ENCODE peak calls at places on chromosomes 3 and 15, in ten cellular contexts. One of them, this sample, is unnamed.

GRCh38 chr15:66076591-66077319 is 176.8 kb downstream of the MEGF11 start:
- DNase-seq in left lung: no peak
- DNase-seq in activated B cell treated with CpG ODN at 0.5 μM for 24 hours: no peak
- DNase-seq in AG04449: no peak
- DNase-seq in B cell: no peak
- DNase-seq in Calu3: no peak
- DNase-seq in foreskin fibroblast: no peak
- DNase-seq in progenitor cell of endocrine pancreas: no peak
- DNase-seq in CD8-positive, alpha-beta T cell: no peak
- DNase-seq in thoracic aorta: no peak
- DNase-seq in this sample: no peak

GRCh38 chr3:38579551-38580449 is 69.7 kb downstream of the SCN5A start:
- DNase-seq in left lung: peak; percentile 43
- DNase-seq in activated B cell treated with CpG ODN at 0.5 μM for 24 hours: peak; percentile 6
- DNase-seq in AG04449: no peak
- DNase-seq in B cell: peak; percentile 5
- DNase-seq in Calu3: no peak
- DNase-seq in foreskin fibroblast: peak; percentile 14
- DNase-seq in progenitor cell of endocrine pancreas: peak; percentile 3
- DNase-seq in CD8-positive, alpha-beta T cell: peak; percentile 32
- DNase-seq in thoracic aorta: no peak
- DNase-seq in this sample: no peak

GRCh38 chr3:132083583-132084372 is 49.0 kb upstream of the CPNE4 start:
- DNase-seq in left lung: no peak
- DNase-seq in activated B cell treated with CpG ODN at 0.5 μM for 24 hours: no peak
- DNase-seq in AG04449: no peak
- DNase-seq in B cell: no peak
- DNase-seq in Calu3: peak; percentile 54
- DNase-seq in foreskin fibroblast: peak; percentile 75
- DNase-seq in progenitor cell of endocrine pancreas: no peak
- DNase-seq in CD8-positive, alpha-beta T cell: no peak
- DNase-seq in thoracic aorta: no peak
- DNase-seq in this sample: no peak

GRCh38 chr15:57849332-57849731 is 142.8 kb downstream of the POLR2M start:
- DNase-seq in left lung: no peak
- DNase-seq in activated B cell treated with CpG ODN at 0.5 μM for 24 hours: no peak
- DNase-seq in AG04449: no peak
- DNase-seq in B cell: no peak
- DNase-seq in Calu3: no peak
- DNase-seq in foreskin fibroblast: no peak
- DNase-seq in progenitor cell of endocrine pancreas: no peak
- DNase-seq in CD8-positive, alpha-beta T cell: no peak
- DNase-seq in thoracic aorta: no peak
- DNase-seq in this sample: no peak

GRCh38 chr3:126515066-126515706 is 2.4 kb downstream of the UROC1 start:
- DNase-seq in left lung: peak; percentile 58
- DNase-seq in activated B cell treated with CpG ODN at 0.5 μM for 24 hours: no peak
- DNase-seq in AG04449: no peak
- DNase-seq in B cell: no peak
- DNase-seq in Calu3: no peak
- DNase-seq in foreskin fibroblast: no peak
- DNase-seq in progenitor cell of endocrine pancreas: no peak
- DNase-seq in CD8-positive, alpha-beta T cell: no peak
- DNase-seq in thoracic aorta: no peak
- DNase-seq in this sample: no peak

GRCh38 chr3:168581718-168582332 is 486.1 kb upstream of the GOLIM4 start:
- DNase-seq in left lung: no peak
- DNase-seq in activated B cell treated with CpG ODN at 0.5 μM for 24 hours: no peak
- DNase-seq in AG04449: no peak
- DNase-seq in B cell: no peak
- DNase-seq in Calu3: no peak
- DNase-seq in foreskin fibroblast: no peak
- DNase-seq in progenitor cell of endocrine pancreas: no peak
- DNase-seq in CD8-positive, alpha-beta T cell: no peak
- DNase-seq in thoracic aorta: no peak
- DNase-seq in this sample: no peak

GRCh38 chr15:37108725-37109124 is 8.4 kb upstream of the MEIS2 start:
- DNase-seq in left lung: no peak
- DNase-seq in activated B cell treated with CpG ODN at 0.5 μM for 24 hours: no peak
- DNase-seq in AG04449: no peak
- DNase-seq in B cell: no peak
- DNase-seq in Calu3: no peak
- DNase-seq in foreskin fibroblast: no peak
- DNase-seq in progenitor cell of endocrine pancreas: no peak
- DNase-seq in CD8-positive, alpha-beta T cell: no peak
- DNase-seq in thoracic aorta: no peak
- DNase-seq in this sample: no peak

GRCh38 chr3:160196511-160197104 is 28.6 kb upstream of the C3orf80 start:
- DNase-seq in left lung: no peak
- DNase-seq in activated B cell treated with CpG ODN at 0.5 μM for 24 hours: no peak
- DNase-seq in AG04449: no peak
- DNase-seq in B cell: no peak
- DNase-seq in Calu3: no peak
- DNase-seq in foreskin fibroblast: no peak
- DNase-seq in progenitor cell of endocrine pancreas: no peak
- DNase-seq in CD8-positive, alpha-beta T cell: no peak
- DNase-seq in thoracic aorta: no peak
- DNase-seq in this sample: no peak

GRCh38 chr3:120469440-120470415 is 18.9 kb upstream of the FSTL1 start:
- DNase-seq in left lung: no peak
- DNase-seq in activated B cell treated with CpG ODN at 0.5 μM for 24 hours: no peak
- DNase-seq in AG04449: no peak
- DNase-seq in B cell: no peak
- DNase-seq in Calu3: peak; percentile 70
- DNase-seq in foreskin fibroblast: peak; percentile 19
- DNase-seq in progenitor cell of endocrine pancreas: no peak
- DNase-seq in CD8-positive, alpha-beta T cell: no peak
- DNase-seq in thoracic aorta: no peak
- DNase-seq in this sample: no peak

GRCh38 chr15:65385868-65386253 is 8.1 kb upstream of the IGDCC3 start:
- DNase-seq in left lung: no peak
- DNase-seq in activated B cell treated with CpG ODN at 0.5 μM for 24 hours: no peak
- DNase-seq in AG04449: no peak
- DNase-seq in B cell: no peak
- DNase-seq in Calu3: no peak
- DNase-seq in foreskin fibroblast: no peak
- DNase-seq in progenitor cell of endocrine pancreas: no peak
- DNase-seq in CD8-positive, alpha-beta T cell: no peak
- DNase-seq in thoracic aorta: no peak
- DNase-seq in this sample: no peak

DNA sequence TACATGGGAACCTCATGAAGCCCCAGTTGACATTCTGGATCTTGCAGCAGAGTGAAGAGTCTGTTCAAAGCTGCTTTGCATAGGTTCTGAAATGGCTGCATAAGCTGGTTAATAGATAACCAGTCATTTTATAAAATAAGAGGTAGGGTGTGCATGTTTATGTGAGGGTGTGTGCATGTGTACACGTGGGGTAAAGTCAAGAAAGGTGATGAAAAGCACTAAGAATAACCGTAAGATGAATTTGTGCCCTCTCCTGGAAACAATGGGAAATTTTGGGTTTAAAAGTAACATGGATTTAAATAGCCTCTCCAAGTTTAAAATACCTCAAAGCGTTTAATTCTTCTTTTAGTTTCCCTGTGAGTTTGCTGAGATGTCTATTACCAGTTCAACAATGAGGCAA is 33.0 kb downstream of the PAQR9 start:
- DNase-seq in left lung: no peak
- DNase-seq in activated B cell treated with CpG ODN at 0.5 μM for 24 hours: no peak
- DNase-seq in AG04449: no peak
- DNase-seq in B cell: no peak
- DNase-seq in Calu3: no peak
- DNase-seq in foreskin fibroblast: no peak
- DNase-seq in progenitor cell of endocrine pancreas: no peak
- DNase-seq in CD8-positive, alpha-beta T cell: no peak
- DNase-seq in thoracic aorta: no peak
- DNase-seq in this sample: no peak
- TF ChIP-seq CTCF in left lung: no peak
- TF ChIP-seq CTCF in activated B cell treated with CpG ODN at 0.5 μM for 24 hours: no peak
- TF ChIP-seq CTCF in AG04449: no peak
- TF ChIP-seq CTCF in B cell: no peak
- TF ChIP-seq CTCF in Calu3: peak; percentile 10
- TF ChIP-seq CTCF in foreskin fibroblast: no peak
- TF ChIP-seq CTCF in progenitor cell of endocrine pancreas: no peak
- TF ChIP-seq CTCF in CD8-positive, alpha-beta T cell: no peak
- TF ChIP-seq CTCF in thoracic aorta: peak; percentile 27
- TF ChIP-seq CTCF in this sample: no peak

GRCh38 chr15:68315035-68315434 is 37.5 kb downstream of the FEM1B start:
- DNase-seq in left lung: no peak
- DNase-seq in activated B cell treated with CpG ODN at 0.5 μM for 24 hours: no peak
- DNase-seq in AG04449: no peak
- DNase-seq in B cell: no peak
- DNase-seq in Calu3: no peak
- DNase-seq in foreskin fibroblast: no peak
- DNase-seq in progenitor cell of endocrine pancreas: no peak
- DNase-seq in CD8-positive, alpha-beta T cell: peak; percentile 13
- DNase-seq in thoracic aorta: no peak
- DNase-seq in this sample: no peak

GRCh38 chr15:68315495-68316007 is 38.0 kb downstream of the FEM1B start:
- DNase-seq in left lung: peak; percentile 65
- DNase-seq in activated B cell treated with CpG ODN at 0.5 μM for 24 hours: peak; percentile 8
- DNase-seq in AG04449: no peak
- DNase-seq in B cell: no peak
- DNase-seq in Calu3: no peak
- DNase-seq in foreskin fibroblast: no peak
- DNase-seq in progenitor cell of endocrine pancreas: peak; percentile 4
- DNase-seq in CD8-positive, alpha-beta T cell: peak; percentile 46
- DNase-seq in thoracic aorta: no peak
- DNase-seq in this sample: peak; percentile 46

GRCh38 chr15:68317281-68318007 is 39.9 kb downstream of the FEM1B start:
- DNase-seq in left lung: peak; percentile 42
- DNase-seq in activated B cell treated with CpG ODN at 0.5 μM for 24 hours: no peak
- DNase-seq in AG04449: no peak
- DNase-seq in B cell: no peak
- DNase-seq in Calu3: no peak
- DNase-seq in foreskin fibroblast: no peak
- DNase-seq in progenitor cell of endocrine pancreas: no peak
- DNase-seq in CD8-positive, alpha-beta T cell: no peak
- DNase-seq in thoracic aorta: no peak
- DNase-seq in this sample: no peak

GRCh38 chr15:68314563-68314962 is 37.0 kb downstream of the FEM1B start:
- DNase-seq in left lung: peak; percentile 17
- DNase-seq in activated B cell treated with CpG ODN at 0.5 μM for 24 hours: peak; percentile 3
- DNase-seq in AG04449: no peak
- DNase-seq in B cell: no peak
- DNase-seq in Calu3: no peak
- DNase-seq in foreskin fibroblast: no peak
- DNase-seq in progenitor cell of endocrine pancreas: peak; percentile 3
- DNase-seq in CD8-positive, alpha-beta T cell: peak; percentile 37
- DNase-seq in thoracic aorta: no peak
- DNase-seq in this sample: no peak

DNA sequence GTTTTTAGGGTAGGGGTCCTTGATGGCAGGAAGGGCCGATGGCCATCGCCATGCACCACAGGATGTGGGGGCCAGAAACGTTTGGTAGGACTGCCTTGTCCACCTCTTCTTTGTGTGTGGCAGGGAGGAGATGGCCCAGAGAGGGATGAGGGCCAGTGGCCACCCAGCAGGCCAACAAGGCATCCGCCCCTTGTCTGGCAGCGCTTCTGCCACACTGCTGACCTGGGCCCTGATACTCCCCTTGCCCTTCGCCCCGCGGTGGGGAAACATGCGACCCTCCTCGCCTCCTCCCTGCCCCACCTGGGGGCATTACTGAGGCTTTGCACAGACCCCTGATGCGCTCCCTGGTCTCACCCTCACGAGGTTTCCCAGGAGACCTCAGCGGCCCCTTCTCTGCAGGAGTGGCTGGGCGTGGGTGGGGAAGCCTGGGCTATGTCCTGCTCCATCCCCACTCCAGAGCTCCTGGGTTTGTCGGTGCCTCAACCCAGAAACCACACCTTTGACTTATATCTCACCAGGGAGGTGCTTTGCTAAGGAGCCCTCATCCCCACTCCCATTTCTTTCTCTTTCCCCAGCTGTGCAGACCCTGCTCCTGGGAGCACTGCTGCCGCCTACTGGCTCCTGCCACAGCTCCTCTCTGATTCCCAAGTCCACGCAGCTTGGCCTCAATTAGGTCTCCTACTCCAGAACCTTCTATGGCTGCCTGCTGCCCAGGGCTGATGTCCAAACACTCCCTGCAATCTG is 38.7 kb downstream of the FEM1B start:
- DNase-seq in left lung: peak; percentile 61
- DNase-seq in activated B cell treated with CpG ODN at 0.5 μM for 24 hours: peak; percentile 6
- DNase-seq in AG04449: no peak
- DNase-seq in B cell: no peak
- DNase-seq in Calu3: peak; percentile 39
- DNase-seq in foreskin fibroblast: no peak
- DNase-seq in progenitor cell of endocrine pancreas: no peak
- DNase-seq in CD8-positive, alpha-beta T cell: no peak
- DNase-seq in thoracic aorta: no peak
- DNase-seq in this sample: peak; percentile 38
- TF ChIP-seq CTCF in left lung: no peak
- TF ChIP-seq CTCF in activated B cell treated with CpG ODN at 0.5 μM for 24 hours: no peak
- TF ChIP-seq CTCF in AG04449: peak; percentile 24
- TF ChIP-seq CTCF in B cell: no peak
- TF ChIP-seq CTCF in Calu3: peak; percentile 54
- TF ChIP-seq CTCF in foreskin fibroblast: peak; percentile 15
- TF ChIP-seq CTCF in progenitor cell of endocrine pancreas: peak; percentile 58
- TF ChIP-seq CTCF in CD8-positive, alpha-beta T cell: no peak
- TF ChIP-seq CTCF in thoracic aorta: no peak
- TF ChIP-seq CTCF in this sample: peak; percentile 29

GRCh38 chr3:123267821-123268220 is 66.1 kb downstream of the SEC22A start:
- DNase-seq in left lung: no peak
- DNase-seq in activated B cell treated with CpG ODN at 0.5 μM for 24 hours: no peak
- DNase-seq in AG04449: no peak
- DNase-seq in B cell: no peak
- DNase-seq in Calu3: no peak
- DNase-seq in foreskin fibroblast: no peak
- DNase-seq in progenitor cell of endocrine pancreas: no peak
- DNase-seq in CD8-positive, alpha-beta T cell: no peak
- DNase-seq in thoracic aorta: no peak
- DNase-seq in this sample: no peak
- TF ChIP-seq CTCF in left lung: no peak
- TF ChIP-seq CTCF in activated B cell treated with CpG ODN at 0.5 μM for 24 hours: no peak
- TF ChIP-seq CTCF in AG04449: no peak
- TF ChIP-seq CTCF in B cell: no peak
- TF ChIP-seq CTCF in Calu3: no peak
- TF ChIP-seq CTCF in foreskin fibroblast: no peak
- TF ChIP-seq CTCF in progenitor cell of endocrine pancreas: no peak
- TF ChIP-seq CTCF in CD8-positive, alpha-beta T cell: no peak
- TF ChIP-seq CTCF in thoracic aorta: no peak
- TF ChIP-seq CTCF in this sample: no peak

DNA sequence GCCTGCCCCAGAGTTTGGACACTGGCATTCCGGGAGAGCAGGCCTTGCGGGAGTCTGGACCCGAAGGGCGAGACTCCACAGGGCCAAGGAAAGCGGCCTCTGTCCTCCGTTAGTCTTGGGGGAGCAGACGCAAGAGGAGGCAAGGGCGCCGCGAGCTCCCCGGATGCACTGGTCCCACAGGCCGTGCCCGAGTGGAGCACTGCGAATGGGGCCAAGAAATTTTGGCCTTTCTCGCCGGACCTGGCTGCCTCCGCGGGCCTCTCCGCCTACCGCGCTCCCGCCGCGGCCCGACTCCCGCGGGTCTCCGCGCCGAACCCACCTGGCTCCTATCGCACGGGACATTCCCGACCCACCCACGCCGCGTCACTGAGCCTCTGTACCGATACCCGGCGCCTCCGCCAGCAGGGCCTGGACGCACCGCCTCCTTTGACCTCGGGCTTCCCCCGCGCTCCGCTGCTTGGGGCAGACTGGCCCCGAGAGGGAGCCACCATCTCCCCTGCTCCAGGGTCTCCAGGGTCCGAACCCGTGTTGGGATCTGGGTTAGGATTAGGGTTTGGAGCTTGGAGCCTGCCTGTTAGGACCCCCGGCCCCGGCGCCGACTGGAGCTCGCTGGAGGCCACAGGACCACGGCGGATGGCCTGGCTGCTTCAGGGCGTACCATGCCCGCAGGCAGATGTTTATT is 11.8 kb downstream of the SHOX2 start:
- DNase-seq in left lung: peak; percentile 79
- DNase-seq in activated B cell treated with CpG ODN at 0.5 μM for 24 hours: peak; percentile 16
- DNase-seq in AG04449: no peak
- DNase-seq in B cell: no peak
- DNase-seq in Calu3: no peak
- DNase-seq in foreskin fibroblast: no peak
- DNase-seq in progenitor cell of endocrine pancreas: peak; percentile 34
- DNase-seq in CD8-positive, alpha-beta T cell: no peak
- DNase-seq in thoracic aorta: no peak
- DNase-seq in this sample: peak; percentile 69
- TF ChIP-seq CTCF in left lung: no peak
- TF ChIP-seq CTCF in activated B cell treated with CpG ODN at 0.5 μM for 24 hours: no peak
- TF ChIP-seq CTCF in AG04449: no peak
- TF ChIP-seq CTCF in B cell: no peak
- TF ChIP-seq CTCF in Calu3: no peak
- TF ChIP-seq CTCF in foreskin fibroblast: no peak
- TF ChIP-seq CTCF in progenitor cell of endocrine pancreas: peak; percentile 43
- TF ChIP-seq CTCF in CD8-positive, alpha-beta T cell: no peak
- TF ChIP-seq CTCF in thoracic aorta: no peak
- TF ChIP-seq CTCF in this sample: no peak

This sample was measured in nephron progenitor cell.